ENCODE peak calls at places on chromosomes 4 and X, in eight cellular contexts. N is kidney; S is OCI-LY7; H is endodermal cell; X is upper lobe of left lung; G is naive thymus-derived CD4-positive, alpha-beta T cell; W is GM23248; D is CD8-positive, alpha-beta T cell. F is an unnamed sample.

GRCh38 chr4:158121203-158121586 is 51.6 kb downstream of the GASK1B start:
- DNase-seq in S (no peak), D (no peak), X (no peak), H (no peak), W (peak), G (no peak), N (no peak), F (peak)

GRCh38 chr4:26321326-26322276 is 787 bp downstream of the RBPJ start:
- DNase-seq in W (peak), S (peak), H (peak), X (peak), N (peak), G (peak), D (peak), F (peak)

GRCh38 chr4:182576609-182577289 is 333.5 kb downstream of the TENM3 start:
- DNase-seq in G (no peak), H (peak), X (no peak), D (no peak), W (no peak), S (no peak), N (no peak), F (no peak)

GRCh38 chr4:69322055-69322454 is 41.8 kb downstream of the UGT2B28 start:
- DNase-seq in H (no peak), G (no peak), N (no peak), D (no peak), S (no peak), X (no peak), W (peak), F (peak)

GRCh38 chr4:186037692-186038658 is 31.0 kb upstream of the TLR3 start:
- DNase-seq in N (no peak), S (peak), G (no peak), D (no peak), H (peak), X (no peak), W (peak), F (peak)

GRCh38 chrX:97374266-97374665 is 490.6 kb downstream of the RPA4 start:
- DNase-seq in H (no peak), G (no peak), X (no peak), D (no peak), N (no peak), S (no peak), W (no peak), F (no peak)

GRCh38 chr4:176436500-176436973 is 116.8 kb downstream of the SPCS3 start:
- DNase-seq in D (no peak), W (peak), G (no peak), S (peak), H (no peak), X (no peak), N (no peak), F (peak)

GRCh38 chrX:1029494-1029893 is 183.0 kb downstream of the CRLF2 start:
- DNase-seq in S (no peak), D (no peak), H (no peak), W (no peak), X (no peak), N (no peak), G (no peak), F (no peak)

GRCh38 chr4:93912146-93912545 is 83.6 kb downstream of the ATOH1 start:
- DNase-seq in G (no peak), H (no peak), X (no peak), S (no peak), N (no peak), D (no peak), W (no peak), F (no peak)

GRCh38 chr4:137641554-137641953 is 109.3 kb upstream of the PCDH18 start:
- DNase-seq in G (no peak), H (no peak), X (no peak), N (no peak), S (no peak), W (peak), D (no peak), F (peak)

GRCh38 chr4:16165931-16166330 is 60.3 kb downstream of the TAPT1 start:
- DNase-seq in H (no peak), W (no peak), D (no peak), S (no peak), G (no peak), N (no peak), X (peak), F (no peak)

GRCh38 chrX:151396042-151396826 is 772 bp upstream of the VMA21 start:
- DNase-seq in G (peak), H (no peak), X (no peak), W (peak), S (peak), D (no peak), N (no peak), F (peak)

GRCh38 chr4:74217365-74217764 is 59.4 kb downstream of the MTHFD2L start:
- DNase-seq in S (no peak), X (no peak), H (no peak), D (no peak), N (no peak), G (no peak), W (no peak), F (peak)

GRCh38 chr4:165192956-165193355 is 14.4 kb upstream of the KLHL2 start:
- DNase-seq in S (no peak), D (no peak), N (no peak), W (no peak), H (no peak), G (no peak), X (no peak), F (no peak)

GRCh38 chr4:14667624-14668295 is 334.5 kb upstream of the CPEB2 start:
- DNase-seq in H (no peak), X (no peak), N (no peak), G (no peak), D (no peak), S (no peak), W (no peak), F (peak)

GRCh38 chr4:121428721-121429120 is 47.9 kb upstream of the QRFPR start:
- DNase-seq in W (peak), D (no peak), S (no peak), G (no peak), X (no peak), N (no peak), H (no peak), F (peak)

GRCh38 chrX:136880003-136880451 is 498 bp downstream of the RBMX start:
- DNase-seq in D (peak), S (peak), W (peak), X (peak), H (peak), G (peak), N (peak), F (peak)

GRCh38 chr4:40514409-40515025 is 115.1 kb downstream of the RBM47 start:
- DNase-seq in X (no peak), H (no peak), D (no peak), G (no peak), N (no peak), W (no peak), S (peak), F (no peak)
- H3K4me3 ChIP-seq in X (peak), H (no peak), D (no peak), G (no peak), N (peak), W (no peak), S (peak), F (no peak)

GRCh38 chr4:7201351-7202305 is 9.3 kb downstream of the SORCS2 start:
- DNase-seq in X (no peak), W (no peak), N (peak), D (no peak), S (no peak), H (peak), G (no peak), F (no peak)

GRCh38 chr4:7200801-7201200 is 8.5 kb downstream of the SORCS2 start:
- DNase-seq in W (no peak), H (peak), N (peak), D (no peak), S (no peak), X (no peak), G (no peak), F (no peak)

GRCh38 chr4:7204656-7205387 is 12.5 kb downstream of the SORCS2 start:
- DNase-seq in D (no peak), G (no peak), X (peak), H (no peak), S (no peak), N (peak), W (no peak), F (no peak)

GRCh38 chr4:7199771-7200441 is 7.6 kb downstream of the SORCS2 start:
- DNase-seq in S (no peak), N (peak), X (peak), D (no peak), W (no peak), G (no peak), H (peak), F (no peak)

DNA sequence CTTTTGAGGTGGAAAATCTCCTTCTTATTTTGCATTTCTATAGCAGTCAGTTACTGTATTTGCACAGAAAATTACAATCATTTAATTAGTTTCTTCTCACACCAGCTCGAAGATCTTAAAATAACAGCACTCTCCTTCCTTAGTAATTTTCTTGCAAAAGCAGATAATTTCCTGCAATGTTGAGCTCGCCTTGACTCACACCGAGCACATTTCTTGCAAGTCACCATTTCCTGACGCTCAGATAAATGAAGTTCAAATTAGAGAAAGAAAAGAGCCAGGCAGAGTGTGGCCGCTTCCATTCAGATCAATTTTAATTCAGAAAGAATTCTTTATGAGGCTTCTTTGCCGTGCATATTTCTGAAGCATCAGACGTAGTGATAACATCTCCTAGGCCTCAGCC is 10.1 kb downstream of the SORCS2 start:
- DNase-seq in X (no peak), G (no peak), H (no peak), W (peak), D (no peak), S (no peak), N (no peak), F (peak)
- H3K4me3 ChIP-seq in X (no peak), G (no peak), H (no peak), W (no peak), D (no peak), S (no peak), N (no peak), F (no peak)

GRCh38 chrX:25039036-25039435 is 23.3 kb upstream of the ARX start:
- DNase-seq in H (no peak), X (no peak), N (no peak), D (no peak), W (no peak), G (no peak), S (no peak), F (no peak)
- H3K4me3 ChIP-seq in H (no peak), X (no peak), N (no peak), D (no peak), W (no peak), G (no peak), S (no peak), F (no peak)

GRCh38 chr4:38668203-38668602 is 4.2 kb downstream of the KLF3 start:
- DNase-seq in W (no peak), H (no peak), X (no peak), D (no peak), N (no peak), G (no peak), S (no peak), F (no peak)
- H3K4me3 ChIP-seq in W (peak), H (no peak), X (no peak), D (no peak), N (no peak), G (no peak), S (no peak), F (no peak)

DNA sequence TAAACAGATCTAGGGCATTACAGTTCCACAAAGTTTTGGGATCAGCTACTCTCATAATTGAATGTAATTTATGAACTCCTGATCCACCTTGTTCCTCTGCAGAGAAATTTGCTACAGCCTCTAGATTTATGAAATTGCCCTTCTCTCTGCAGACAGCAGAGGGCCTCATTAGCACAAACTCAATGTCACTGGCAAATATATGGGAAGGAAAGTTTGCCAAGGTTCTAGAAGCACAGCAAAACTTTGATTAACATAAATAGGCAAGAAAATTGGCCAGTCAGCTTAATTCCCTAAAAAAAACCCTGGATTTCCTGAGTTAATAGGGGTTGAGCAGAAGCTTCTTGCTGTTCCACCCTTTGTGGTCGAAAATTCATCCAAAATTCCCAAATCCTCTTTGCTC is 31.5 kb downstream of the PRPS1 start:
- DNase-seq in X (no peak), G (peak), D (no peak), H (no peak), N (no peak), S (peak), W (peak), F (peak)
- H3K4me3 ChIP-seq in X (no peak), G (no peak), D (no peak), H (no peak), N (no peak), S (no peak), W (no peak), F (no peak)

GRCh38 chr4:1794809-1795303 is 1.8 kb downstream of the FGFR3 start:
- DNase-seq in W (no peak), N (no peak), S (no peak), H (no peak), X (peak), G (no peak), D (no peak), F (no peak)

GRCh38 chr4:1797298-1797860 is 4.3 kb downstream of the FGFR3 start:
- DNase-seq in G (no peak), H (no peak), W (no peak), X (peak), N (no peak), D (no peak), S (no peak), F (no peak)

GRCh38 chr4:1797861-1798529 is 4.9 kb downstream of the FGFR3 start:
- DNase-seq in X (peak), N (no peak), G (no peak), D (no peak), S (no peak), W (no peak), H (no peak), F (no peak)

GRCh38 chr4:1795304-1796195 is 2.5 kb downstream of the FGFR3 start:
- DNase-seq in G (no peak), X (peak), W (no peak), N (no peak), S (no peak), D (no peak), H (peak), F (no peak)

GRCh38 chr4:1796486-1797204 is 3.6 kb downstream of the FGFR3 start:
- DNase-seq in D (no peak), X (no peak), S (no peak), N (no peak), W (no peak), G (no peak), H (no peak), F (no peak)
- H3K4me3 ChIP-seq in D (no peak), X (no peak), S (no peak), N (no peak), W (no peak), G (no peak), H (no peak), F (no peak)

F was measured in choroid plexus epithelial cell.